ENCODE peak calls at places on chromosome 2, in nine cellular contexts. S is AG08395; W is T-helper 17 cell; J is upper lobe of right lung; R is activated CD8-positive, alpha-beta memory T cell treated with anti-CD3 and anti-CD28 coated beads, Interleukin-2, amount 50 U/mL, for 48 hours; Y is T-helper 2 cell; Q is fibroblast of lung; Z is dorsolateral prefrontal cortex; A is SW480. D is an unnamed sample.

GRCh38 chr2:71646028-71646427 is 192.7 kb downstream of the DYSF start:
- DNase-seq in J (no peak), S (peak), Z (no peak), A (no peak), R (no peak), W (no peak), Q (peak), Y (no peak), D (no peak)

GRCh38 chr2:235511187-235511661 is 17.4 kb downstream of the AGAP1 start:
- DNase-seq in Y (no peak), S (peak), R (no peak), A (peak), Q (peak), J (peak), W (no peak), Z (no peak), D (peak)

GRCh38 chr2:233074106-233074505 is 14.0 kb downstream of the INPP5D start:
- DNase-seq in A (no peak), W (no peak), R (peak), Y (no peak), Q (no peak), J (no peak), Z (no peak), S (no peak), D (no peak)

GRCh38 chr2:105781274-105781673 is 36.6 kb downstream of the NCK2 start:
- DNase-seq in S (no peak), W (no peak), Z (no peak), R (no peak), A (no peak), J (no peak), Q (no peak), Y (no peak), D (no peak)

GRCh38 chr2:219724628-219725027 is 97.2 kb downstream of the SLC4A3 start:
- DNase-seq in A (no peak), R (no peak), Q (no peak), S (peak), Y (no peak), Z (no peak), J (no peak), W (no peak), D (no peak)

GRCh38 chr2:140529706-140530105 is 1601.1 kb downstream of the LRP1B start:
- DNase-seq in J (no peak), R (no peak), S (no peak), Y (no peak), Q (no peak), W (no peak), Z (no peak), A (no peak), D (no peak)

GRCh38 chr2:127530245-127531132 is 4.2 kb upstream of the IWS1 start:
- DNase-seq in Q (no peak), S (no peak), R (no peak), J (no peak), Z (no peak), W (no peak), A (no peak), Y (no peak), D (peak)

GRCh38 chr2:131112477-131113027 is 7.4 kb downstream of the PLEKHB2 start:
- DNase-seq in S (no peak), A (no peak), R (peak), W (no peak), Q (peak), Y (no peak), J (no peak), Z (no peak), D (no peak)

GRCh38 chr2:120552800-120553471 is 182.7 kb upstream of the GLI2 start:
- DNase-seq in W (no peak), A (peak), Q (peak), Z (peak), Y (no peak), S (peak), R (peak), J (peak), D (peak)

GRCh38 chr2:54809814-54810213 is 86.4 kb downstream of the EML6 start:
- DNase-seq in Q (peak), Z (no peak), J (no peak), A (peak), R (no peak), S (peak), Y (no peak), W (no peak), D (peak)

GRCh38 chr2:101617786-101618185 is 79.7 kb upstream of the MAP4K4 start:
- DNase-seq in Y (no peak), J (no peak), S (no peak), R (no peak), Q (peak), W (no peak), Z (no peak), A (no peak), D (no peak)

GRCh38 chr2:239208470-239209180 is 192.2 kb downstream of the HDAC4 start:
- DNase-seq in Q (no peak), W (no peak), A (peak), Z (no peak), S (no peak), R (no peak), J (no peak), Y (no peak), D (no peak)

GRCh38 chr2:15559379-15559778 is 1.8 kb downstream of the NBAS start:
- DNase-seq in S (no peak), Y (no peak), R (no peak), Z (no peak), Q (no peak), A (no peak), W (no peak), J (no peak), D (no peak)

GRCh38 chr2:26922638-26923466 is 47.6 kb upstream of the MAPRE3 start:
- DNase-seq in Y (no peak), J (no peak), W (no peak), A (peak), R (peak), S (peak), Q (peak), Z (peak), D (peak)

GRCh38 chr2:137964859-137965459 is 686 bp downstream of the HNMT start:
- DNase-seq in J (no peak), Y (no peak), S (no peak), Z (no peak), A (no peak), Q (peak), W (no peak), R (no peak), D (no peak)

GRCh38 chr2:236871500-236872001 is 214.1 kb upstream of the COPS8 start:
- DNase-seq in S (peak), Q (peak), Y (no peak), Z (no peak), R (no peak), A (peak), W (no peak), J (no peak), D (peak)

GRCh38 chr2:235378261-235378660 is 115.6 kb upstream of the AGAP1 start:
- DNase-seq in S (no peak), Y (no peak), A (no peak), R (no peak), J (no peak), W (no peak), Z (no peak), Q (peak), D (no peak)

GRCh38 chr2:236753611-236754010 is 184.0 kb downstream of the ACKR3 start:
- DNase-seq in J (no peak), Q (no peak), R (no peak), Y (no peak), W (no peak), A (no peak), Z (no peak), S (no peak), D (no peak)

GRCh38 chr2:43212931-43213330 is 13.5 kb downstream of the ZFP36L2 start:
- DNase-seq in Y (no peak), S (no peak), W (no peak), Q (no peak), Z (peak), R (no peak), J (peak), A (no peak), D (no peak)

GRCh38 chr2:158456309-158457066 is at the start of the genes CCDC148 and PKP4:
- DNase-seq in J (peak), R (peak), S (peak), Y (peak), A (peak), W (peak), Z (peak), Q (peak), D (peak)

GRCh38 chr2:97781981-97782380 is 68.6 kb downstream of the ZAP70 start:
- DNase-seq in J (no peak), W (no peak), Z (no peak), Y (no peak), A (no peak), R (no peak), Q (no peak), S (no peak), D (no peak)

GRCh38 chr2:37831081-37831780 is 93.9 kb upstream of the RMDN2 start:
- DNase-seq in Y (no peak), J (no peak), S (no peak), Z (no peak), Q (no peak), A (no peak), W (no peak), R (no peak), D (no peak)

GRCh38 chr2:42105330-42106256 is 57.8 kb downstream of the PKDCC start:
- DNase-seq in S (no peak), W (peak), A (no peak), Y (peak), Z (no peak), Q (no peak), R (peak), J (peak), D (no peak)

GRCh38 chr2:15666776-15667578 is 75.3 kb downstream of the DDX1 start:
- DNase-seq in J (no peak), Y (no peak), W (no peak), Z (no peak), A (no peak), S (no peak), R (no peak), Q (no peak), D (no peak)

GRCh38 chr2:144890828-144891227 is 370.9 kb upstream of the ZEB2 start:
- DNase-seq in Z (no peak), Q (peak), W (no peak), J (no peak), S (peak), Y (no peak), R (no peak), A (peak), D (peak)

GRCh38 chr2:189421644-189422043 is 19.6 kb upstream of the WDR75 start:
- DNase-seq in W (no peak), R (no peak), Q (peak), Y (no peak), S (peak), J (no peak), Z (no peak), A (no peak), D (no peak)

GRCh38 chr2:43754180-43754579 is 19.7 kb upstream of the DYNC2LI1 start:
- DNase-seq in Y (no peak), W (no peak), Z (peak), R (no peak), Q (no peak), S (no peak), J (no peak), A (no peak), D (no peak)

GRCh38 chr2:5818947-5819346 is 126.8 kb downstream of the SOX11 start:
- DNase-seq in S (no peak), Q (peak), A (no peak), W (no peak), Y (no peak), R (no peak), J (no peak), Z (no peak), D (no peak)

GRCh38 chr2:187580462-187581124 is 26.4 kb upstream of the TFPI start:
- DNase-seq in R (no peak), S (peak), Q (peak), J (no peak), Y (no peak), Z (no peak), A (peak), W (no peak), D (peak)

GRCh38 chr2:2083113-2083757 is 247.8 kb downstream of the MYT1L start:
- DNase-seq in Q (no peak), S (no peak), R (no peak), Z (no peak), Y (no peak), J (no peak), W (no peak), A (no peak), D (no peak)

GRCh38 chr2:40348665-40349064 is 103.2 kb downstream of the SLC8A1 start:
- DNase-seq in Y (no peak), W (no peak), A (no peak), S (peak), R (no peak), J (no peak), Z (no peak), Q (peak), D (no peak)

GRCh38 chr2:133167990-133168389 is 400.3 kb downstream of the NCKAP5 start:
- DNase-seq in Z (no peak), S (no peak), W (no peak), R (no peak), J (no peak), Q (peak), A (no peak), Y (no peak), D (no peak)

GRCh38 chr2:205686231-205687017 is 4.1 kb downstream of the NRP2 start:
- DNase-seq in A (no peak), Q (no peak), Y (no peak), R (no peak), W (no peak), S (no peak), J (no peak), Z (no peak), D (no peak)

GRCh38 chr2:120768112-120769048 is 32.7 kb downstream of the GLI2 start:
- DNase-seq in S (no peak), Y (no peak), Z (no peak), A (no peak), Q (no peak), R (no peak), W (no peak), J (peak), D (no peak)

GRCh38 chr2:192087398-192087958 is 107.3 kb downstream of the TMEFF2 start:
- DNase-seq in W (no peak), Z (no peak), Q (peak), S (no peak), Y (no peak), J (no peak), R (no peak), A (no peak), D (no peak)

GRCh38 chr2:86617153-86617552 is 6.5 kb downstream of the RNF103 start:
- DNase-seq in Y (no peak), J (no peak), A (no peak), Z (no peak), W (no peak), S (no peak), R (no peak), Q (no peak), D (no peak)